ENCODE peak calls at places on chromosomes 12 and 14, in ten cellular contexts. X is suprapubic skin, R is spleen, L is HL-60, O is HCT116, C is H1, J is GM23338, P is breast epithelium, G is upper lobe of left lung, N is prostate gland. S is an unnamed sample.

GRCh38 chr14:105493921-105494605 is 3.0 kb downstream of the TEDC1 start:
- DNase-seq in C (no peak), O (no peak), N (no peak), P (no peak), L (no peak), G (peak), R (peak), J (no peak), X (no peak), S (no peak)

GRCh38 chr12:40971911-40972310 is 216.2 kb upstream of the PDZRN4 start:
- DNase-seq in O (no peak), J (no peak), G (no peak), C (no peak), P (no peak), N (no peak), X (no peak), R (no peak), L (no peak), S (no peak)

GRCh38 chr14:69483765-69484443 is 624 bp upstream of the PLEKHD1 start:
- DNase-seq in N (no peak), C (no peak), J (peak), R (no peak), P (peak), L (no peak), O (no peak), G (peak), X (no peak), S (no peak)

GRCh38 chr12:9674226-9674590 is 4.7 kb downstream of the CLEC2D start:
- DNase-seq in C (no peak), G (no peak), R (no peak), O (no peak), P (no peak), X (no peak), L (no peak), J (no peak), N (no peak), S (no peak)

GRCh38 chr14:84493779-84494178 is 1036.2 kb upstream of the FLRT2 start:
- DNase-seq in C (no peak), N (no peak), X (no peak), R (no peak), O (no peak), G (no peak), P (no peak), J (peak), L (no peak), S (no peak)

GRCh38 chr12:63079791-63080395 is 71.1 kb downstream of the AVPR1A start:
- DNase-seq in N (no peak), J (no peak), X (no peak), C (no peak), P (no peak), L (no peak), G (no peak), R (no peak), O (no peak), S (no peak)

GRCh38 chr12:75837700-75838099 is 193.9 kb downstream of the PHLDA1 start:
- DNase-seq in O (no peak), R (no peak), X (no peak), L (no peak), P (no peak), N (no peak), C (no peak), J (no peak), G (peak), S (no peak)

GRCh38 chr12:43836455-43836989 is 641 bp downstream of the TMEM117 start:
- DNase-seq in X (no peak), L (no peak), C (no peak), P (no peak), N (no peak), R (no peak), O (no peak), J (no peak), G (no peak), S (no peak)

GRCh38 chr12:39372929-39373328 is 70.0 kb downstream of the KIF21A start:
- DNase-seq in G (no peak), J (no peak), N (no peak), L (peak), O (no peak), P (no peak), X (no peak), R (no peak), C (no peak), S (no peak)

GRCh38 chr14:84458881-84459280 is 1071.1 kb upstream of the FLRT2 start:
- DNase-seq in P (no peak), R (no peak), X (no peak), N (no peak), L (no peak), O (no peak), J (no peak), G (no peak), C (no peak), S (no peak)

GRCh38 chr14:34496007-34496678 is 34.1 kb upstream of the SPTSSA start:
- DNase-seq in J (no peak), N (no peak), L (no peak), X (no peak), C (no peak), R (no peak), G (no peak), P (no peak), O (no peak), S (peak)

GRCh38 chr12:47032644-47033043 is 46.8 kb upstream of the PCED1B start:
- DNase-seq in J (peak), L (peak), R (no peak), C (no peak), N (no peak), P (no peak), G (no peak), O (peak), X (no peak), S (no peak)

GRCh38 chr14:37610945-37611523 is 15.6 kb downstream of the TTC6 start:
- DNase-seq in O (no peak), L (no peak), X (no peak), G (no peak), N (no peak), P (no peak), C (no peak), R (no peak), J (peak), S (no peak)

GRCh38 chr14:43449291-43449690 is 1057.8 kb downstream of the FSCB start:
- DNase-seq in C (no peak), N (no peak), J (no peak), R (no peak), G (no peak), P (no peak), L (no peak), O (no peak), X (no peak), S (no peak)

GRCh38 chr14:101588286-101588975 is 27.1 kb downstream of the DIO3 start:
- DNase-seq in N (no peak), J (no peak), G (no peak), P (no peak), R (peak), O (no peak), C (no peak), L (no peak), X (peak), S (no peak)

GRCh38 chr14:81268016-81268416 is 47.3 kb upstream of the GTF2A1 start:
- DNase-seq in X (no peak), P (no peak), G (no peak), L (no peak), J (peak), R (no peak), C (no peak), N (no peak), O (no peak), S (no peak)

GRCh38 chr12:86138770-86139169 is 117.4 kb downstream of the MGAT4C start:
- DNase-seq in R (no peak), J (no peak), N (no peak), C (no peak), G (no peak), X (no peak), L (no peak), O (no peak), P (no peak), S (no peak)

GRCh38 chr12:47223848-47224213 is 144.1 kb upstream of the AMIGO2 start:
- DNase-seq in C (no peak), L (no peak), P (no peak), R (no peak), N (no peak), J (no peak), O (no peak), G (no peak), X (no peak), S (peak)

GRCh38 chr12:54411398-54412241 is 7.4 kb downstream of the ITGA5 start:
- DNase-seq in N (no peak), P (no peak), G (peak), C (peak), J (peak), L (peak), X (peak), R (peak), O (no peak), S (peak)

GRCh38 chr12:57528831-57529555 is 6.4 kb downstream of the MBD6 start:
- DNase-seq in C (no peak), R (no peak), J (no peak), N (no peak), X (no peak), G (no peak), L (no peak), O (no peak), P (no peak), S (no peak)

GRCh38 chr12:78002878-78003277 is 172.2 kb downstream of the NAV3 start:
- DNase-seq in O (no peak), N (no peak), L (peak), X (no peak), P (no peak), R (no peak), J (no peak), G (no peak), C (no peak), S (no peak)

GRCh38 chr14:33165144-33165925 is 226.7 kb downstream of the NPAS3 start:
- DNase-seq in R (no peak), J (peak), P (no peak), G (no peak), X (no peak), C (no peak), L (no peak), N (no peak), O (no peak), S (no peak)

GRCh38 chr14:23483216-23483854 is 13.8 kb downstream of the NGDN start:
- DNase-seq in R (no peak), P (no peak), L (peak), C (peak), N (no peak), O (no peak), J (peak), X (no peak), G (no peak), S (no peak)

GRCh38 chr12:3071107-3071506 is 6.1 kb upstream of the TSPAN9 start:
- DNase-seq in P (no peak), L (no peak), R (no peak), N (peak), O (no peak), X (no peak), J (no peak), G (no peak), C (no peak), S (no peak)

GRCh38 chr14:91416744-91417133 is 881 bp downstream of the CCDC88C start:
- DNase-seq in N (peak), G (peak), L (no peak), C (no peak), R (peak), P (no peak), O (no peak), J (peak), X (no peak), S (peak)

GRCh38 chr12:121217066-121217465 is 7.1 kb downstream of the P2RX4 start:
- DNase-seq in L (no peak), N (no peak), G (no peak), R (peak), X (no peak), P (no peak), J (no peak), O (no peak), C (no peak), S (no peak)

GRCh38 chr12:12319501-12320322 is 30.3 kb downstream of the MANSC1 start:
- DNase-seq in O (no peak), X (no peak), L (no peak), N (no peak), R (peak), G (no peak), C (no peak), P (no peak), J (peak), S (no peak)

GRCh38 chr14:38880643-38881567 is 222.1 kb downstream of the SEC23A start:
- DNase-seq in J (no peak), X (no peak), P (no peak), R (no peak), G (no peak), C (no peak), L (peak), O (no peak), N (no peak), S (no peak)

GRCh38 chr14:53338192-53338591 is 185.1 kb upstream of the DDHD1 start:
- DNase-seq in L (no peak), R (no peak), O (no peak), G (no peak), X (no peak), N (no peak), C (no peak), P (no peak), J (no peak), S (no peak)

GRCh38 chr12:92506891-92507290 is 195.9 kb upstream of the PLEKHG7 start:
- DNase-seq in L (no peak), X (no peak), C (no peak), R (no peak), N (no peak), P (no peak), O (no peak), J (no peak), G (no peak), S (no peak)

GRCh38 chr12:19131020-19131431 is 1.5 kb downstream of the PLEKHA5 start:
- DNase-seq in O (peak), L (no peak), P (peak), X (no peak), G (peak), C (no peak), N (peak), J (peak), R (no peak), S (peak)

GRCh38 chr12:30428098-30428497 is 267.6 kb downstream of the IPO8 start:
- DNase-seq in O (no peak), R (no peak), G (no peak), L (no peak), J (no peak), C (no peak), P (no peak), N (no peak), X (no peak), S (no peak)

GRCh38 chr12:6549379-6550151 is 6.3 kb downstream of the IFFO1 start:
- DNase-seq in C (no peak), L (peak), X (no peak), G (no peak), N (no peak), P (no peak), R (peak), J (no peak), O (no peak), S (no peak)

GRCh38 chr12:117968826-117969659 is at the start of gene KSR2:
- DNase-seq in R (no peak), C (peak), P (peak), O (peak), N (peak), G (peak), L (no peak), J (peak), X (peak), S (peak)

GRCh38 chr12:67222302-67222701 is 46.9 kb upstream of the CAND1 start:
- DNase-seq in P (no peak), N (no peak), G (no peak), J (peak), O (peak), L (no peak), X (no peak), R (no peak), C (no peak), S (no peak)

GRCh38 chr12:116672842-116673516 is 64.9 kb downstream of the SPRING1 start:
- DNase-seq in J (no peak), L (peak), R (no peak), X (no peak), O (no peak), G (no peak), C (no peak), P (no peak), N (no peak), S (no peak)

GRCh38 chr12:43957732-43958131 is 121.9 kb downstream of the TMEM117 start:
- DNase-seq in P (no peak), G (no peak), X (no peak), N (no peak), O (peak), L (peak), R (no peak), J (peak), C (no peak), S (no peak)

GRCh38 chr12:124901003-124901402 is 13.4 kb downstream of the UBC start:
- DNase-seq in L (no peak), O (no peak), R (no peak), X (no peak), J (no peak), G (no peak), C (no peak), P (no peak), N (no peak), S (no peak)

GRCh38 chr12:52585001-52585400 is 11.4 kb upstream of the KRT74 start:
- DNase-seq in L (no peak), J (no peak), N (no peak), O (no peak), G (no peak), X (no peak), C (no peak), P (no peak), R (no peak), S (no peak)
- TF ChIP-seq CTCF in L (no peak), J (no peak), N (no peak), O (no peak), G (no peak), X (no peak), C (no peak), P (no peak), R (no peak), S (no peak)

GRCh38 chr12:126483145-126484068 is 1418.2 kb downstream of the AACS start:
- DNase-seq in J (no peak), P (no peak), R (no peak), O (no peak), C (no peak), G (no peak), N (no peak), L (no peak), X (no peak), S (no peak)
- TF ChIP-seq POLR2AphosphoS5 in J (no peak), P (no peak), R (no peak), O (no peak), C (no peak), G (no peak), N (no peak), L (no peak), X (no peak), S (no peak)

GRCh38 chr14:75803768-75804167 is 142.7 kb downstream of the TTLL5 start:
- DNase-seq in P (no peak), X (no peak), R (no peak), J (peak), L (no peak), C (no peak), N (no peak), G (no peak), O (no peak), S (no peak)

GRCh38 chr14:75806247-75806876 is 145.3 kb downstream of the TTLL5 start:
- DNase-seq in P (no peak), G (no peak), L (no peak), O (no peak), R (no peak), J (no peak), X (no peak), C (no peak), N (no peak), S (no peak)

GRCh38 chr14:75805646-75806045 is 144.6 kb downstream of the TTLL5 start:
- DNase-seq in G (no peak), C (no peak), L (no peak), R (no peak), O (no peak), X (no peak), P (no peak), N (no peak), J (no peak), S (no peak)

GRCh38 chr14:75804570-75805275 is 143.7 kb downstream of the TTLL5 start:
- DNase-seq in G (no peak), X (no peak), N (no peak), O (no peak), L (no peak), R (no peak), P (no peak), C (no peak), J (no peak), S (no peak)

GRCh38 chr14:75800792-75801191 is 139.7 kb downstream of the TTLL5 start:
- DNase-seq in R (no peak), L (no peak), O (no peak), J (peak), G (no peak), P (no peak), N (no peak), X (no peak), C (peak), S (no peak)
- TF ChIP-seq CTCF in R (no peak), L (no peak), O (no peak), J (peak), G (no peak), P (no peak), N (no peak), X (no peak), C (peak), S (no peak)

DNA sequence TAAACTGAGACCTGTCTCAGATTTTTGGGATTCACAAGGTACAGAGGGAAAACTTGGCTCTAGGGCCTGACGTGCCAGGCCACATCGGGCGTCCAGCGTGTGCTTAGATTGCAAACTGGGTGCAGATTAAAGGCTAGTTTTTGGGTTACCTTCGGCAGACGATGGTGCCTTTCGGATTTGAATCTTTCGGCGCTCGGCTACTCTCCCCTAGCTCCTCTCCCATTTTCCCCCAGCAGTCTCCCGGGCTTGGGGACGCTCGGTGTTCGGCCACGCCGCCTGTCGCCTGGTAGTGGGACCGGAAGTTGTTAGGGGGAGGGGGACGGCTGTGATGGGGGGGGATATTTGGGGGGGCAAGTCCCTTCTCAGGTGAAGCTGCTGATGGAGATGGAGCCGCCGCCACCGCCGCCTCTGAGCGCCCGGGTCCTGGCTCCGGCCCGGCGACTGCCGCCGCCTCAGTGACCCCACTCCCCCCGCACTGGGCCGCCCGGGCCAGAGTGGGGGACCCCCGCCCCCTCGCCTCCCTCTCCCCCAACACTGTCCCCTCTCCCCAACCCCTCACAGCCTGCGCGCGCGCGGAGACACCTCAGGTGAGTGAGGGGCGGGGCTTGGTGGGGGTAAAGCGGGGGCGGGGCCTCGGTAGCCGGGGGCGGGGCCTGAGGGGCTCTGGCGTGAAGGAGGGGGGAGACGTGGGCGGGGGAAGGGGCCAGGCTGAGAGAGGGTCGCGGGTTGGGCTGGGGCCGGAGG is 10.2 kb downstream of the SUOX start:
- DNase-seq in N (peak), L (peak), R (peak), P (peak), G (peak), O (peak), X (peak), C (peak), J (peak), S (peak)
- TF ChIP-seq POLR2AphosphoS5 in N (peak), L (no peak), R (peak), P (no peak), G (no peak), O (peak), X (no peak), C (peak), J (peak), S (peak)

GRCh38 chr12:131038159-131038558 is 84.5 kb downstream of the ADGRD1 start:
- DNase-seq in J (no peak), O (no peak), G (no peak), L (no peak), R (no peak), C (no peak), N (no peak), X (no peak), P (no peak), S (no peak)
- TF ChIP-seq CTCF in J (no peak), O (no peak), G (no peak), L (no peak), R (no peak), C (no peak), N (no peak), X (no peak), P (no peak), S (no peak)